ENCODE peak calls at places on chromosomes 6 and 20, in five cellular contexts. One of them, this sample, is unnamed.

GRCh38 chr6:2245954-2246863 is 804 bp upstream of the GMDS start:
- DNase-seq in A549: peak; percentile 47
- DNase-seq in GM12878: no peak
- DNase-seq in HepG2: peak; percentile 93
- DNase-seq in K562: peak; percentile 71
- DNase-seq in this sample: no peak

GRCh38 chr6:85594197-85594930 is 706 bp upstream of the SNX14 start:
- DNase-seq in A549: no peak
- DNase-seq in GM12878: no peak
- DNase-seq in HepG2: no peak
- DNase-seq in K562: no peak
- DNase-seq in this sample: no peak

GRCh38 chr6:39077882-39078594 is 29.5 kb downstream of the GLP1R start:
- DNase-seq in A549: no peak
- DNase-seq in GM12878: no peak
- DNase-seq in HepG2: no peak
- DNase-seq in K562: no peak
- DNase-seq in this sample: no peak

GRCh38 chr20:38156280-38156679 is 8.8 kb downstream of the TGM2 start:
- DNase-seq in A549: no peak
- DNase-seq in GM12878: no peak
- DNase-seq in HepG2: no peak
- DNase-seq in K562: no peak
- DNase-seq in this sample: no peak

GRCh38 chr6:127481628-127482027 is 22.4 kb upstream of the KIAA0408 start:
- DNase-seq in A549: peak; percentile 9
- DNase-seq in GM12878: no peak
- DNase-seq in HepG2: no peak
- DNase-seq in K562: no peak
- DNase-seq in this sample: no peak

GRCh38 chr6:112232845-112233256 is 21.5 kb downstream of the LAMA4 start:
- DNase-seq in A549: no peak
- DNase-seq in GM12878: no peak
- DNase-seq in HepG2: no peak
- DNase-seq in K562: no peak
- DNase-seq in this sample: no peak

GRCh38 chr6:42140051-42140450 is 2.4 kb downstream of the C6orf132 start:
- DNase-seq in A549: peak; percentile 69
- DNase-seq in GM12878: no peak
- DNase-seq in HepG2: no peak
- DNase-seq in K562: no peak
- DNase-seq in this sample: no peak

GRCh38 chr20:40868568-40869223 is 159.9 kb upstream of the TOP1 start:
- DNase-seq in A549: no peak
- DNase-seq in GM12878: no peak
- DNase-seq in HepG2: no peak
- DNase-seq in K562: no peak
- DNase-seq in this sample: no peak

GRCh38 chr20:13344671-13345070 is 123.6 kb downstream of the ISM1 start:
- DNase-seq in A549: no peak
- DNase-seq in GM12878: no peak
- DNase-seq in HepG2: no peak
- DNase-seq in K562: no peak
- DNase-seq in this sample: no peak

GRCh38 chr6:33427585-33428218 is 7.8 kb downstream of the SYNGAP1 start:
- DNase-seq in A549: peak; percentile 18
- DNase-seq in GM12878: no peak
- DNase-seq in HepG2: no peak
- DNase-seq in K562: peak; percentile 98
- DNase-seq in this sample: no peak

GRCh38 chr6:45742591-45742990 is 273.1 kb downstream of the CLIC5 start:
- DNase-seq in A549: no peak
- DNase-seq in GM12878: no peak
- DNase-seq in HepG2: no peak
- DNase-seq in K562: no peak
- DNase-seq in this sample: no peak

GRCh38 chr6:68235192-68235812 is 399.8 kb upstream of the ADGRB3 start:
- DNase-seq in A549: no peak
- DNase-seq in GM12878: no peak
- DNase-seq in HepG2: no peak
- DNase-seq in K562: no peak
- DNase-seq in this sample: no peak

DNA sequence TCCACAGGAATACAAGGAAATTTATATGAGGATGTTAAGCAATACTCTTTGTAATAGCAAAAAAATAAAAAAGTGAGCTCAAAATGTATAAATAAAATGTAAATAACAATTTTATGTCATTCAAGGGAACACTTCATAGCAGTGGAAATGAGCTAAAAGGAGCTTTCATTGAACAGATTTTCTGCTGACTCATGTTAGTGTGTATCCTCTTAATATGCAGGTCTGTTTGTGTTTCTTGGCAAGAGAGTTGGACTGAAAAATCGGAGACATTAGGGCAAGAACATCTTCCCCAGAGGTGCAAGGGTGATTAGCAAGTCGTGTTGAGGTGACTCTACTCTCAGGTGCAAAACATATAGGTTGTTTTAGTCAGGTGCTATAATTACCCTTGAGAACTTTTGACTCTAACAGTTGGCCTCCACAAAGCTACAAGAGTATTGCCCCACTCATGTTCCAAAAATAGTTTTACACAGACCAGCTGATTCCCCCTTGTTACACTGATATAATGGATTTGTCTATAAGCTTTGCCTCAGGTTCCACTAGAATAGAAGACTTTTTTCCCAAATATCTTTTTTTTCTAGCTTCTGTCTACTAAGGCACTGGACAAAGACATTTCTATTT is 702.9 kb downstream of the TENT5A start:
- DNase-seq in A549: no peak
- DNase-seq in GM12878: no peak
- DNase-seq in HepG2: no peak
- DNase-seq in K562: no peak
- DNase-seq in this sample: no peak
- TF ChIP-seq HDAC2 in A549: no peak
- TF ChIP-seq HDAC2 in GM12878: no peak
- TF ChIP-seq HDAC2 in HepG2: no peak
- TF ChIP-seq HDAC2 in K562: no peak
- TF ChIP-seq HDAC2 in this sample: no peak

DNA sequence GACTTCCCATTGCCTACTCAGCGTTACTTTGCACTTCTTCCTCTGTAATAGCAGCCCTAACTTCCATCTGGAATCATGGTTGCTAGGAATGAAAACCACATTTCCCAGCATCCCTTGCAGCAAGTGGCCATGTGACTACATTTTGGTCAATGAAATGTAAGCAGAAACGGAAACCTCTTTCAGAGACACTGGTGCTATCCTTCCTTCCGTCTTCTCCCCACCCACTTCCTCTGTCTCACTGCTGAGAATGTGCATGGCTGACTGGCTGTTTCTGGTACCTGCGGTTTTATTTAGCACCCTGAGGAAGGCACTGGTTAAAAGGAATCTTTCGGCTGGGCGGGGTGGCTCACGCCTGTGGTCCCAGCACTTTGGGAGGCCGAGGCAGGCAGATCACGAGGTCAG is 107.4 kb downstream of the SCML4 start:
- DNase-seq in A549: peak; percentile 62
- DNase-seq in GM12878: peak; percentile 53
- DNase-seq in HepG2: no peak
- DNase-seq in K562: peak; percentile 62
- DNase-seq in this sample: no peak
- TF ChIP-seq HDAC2 in A549: no peak
- TF ChIP-seq HDAC2 in GM12878: no peak
- TF ChIP-seq HDAC2 in HepG2: no peak
- TF ChIP-seq HDAC2 in K562: no peak
- TF ChIP-seq HDAC2 in this sample: no peak

DNA sequence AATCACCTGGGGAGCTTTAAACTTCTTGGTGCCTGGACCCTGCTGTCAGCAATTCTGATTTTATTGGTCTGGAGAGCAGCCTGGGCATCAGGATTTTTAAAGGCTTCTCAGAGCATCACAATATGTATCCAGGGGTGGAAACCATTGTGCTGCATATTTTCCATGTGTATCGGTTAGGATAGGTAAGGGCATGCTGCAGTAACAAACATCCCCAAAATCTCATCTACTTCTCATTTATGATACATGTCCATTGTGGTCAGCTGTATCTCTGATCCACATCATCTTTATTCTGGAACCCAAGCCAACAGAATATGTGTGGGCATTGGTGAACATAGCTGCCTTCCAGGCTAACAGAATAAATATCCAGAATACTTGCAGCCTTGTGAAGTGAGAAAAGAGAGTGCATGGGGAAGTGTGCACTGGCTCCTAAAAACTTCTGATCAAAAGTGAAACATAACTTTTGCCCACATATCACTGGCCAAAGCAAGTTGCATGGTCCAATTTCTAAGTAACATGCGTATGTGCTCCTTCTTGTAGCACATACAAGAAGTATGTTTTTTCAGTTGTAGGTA is 215.1 kb downstream of the ZMYND8 start:
- DNase-seq in A549: no peak
- DNase-seq in GM12878: no peak
- DNase-seq in HepG2: no peak
- DNase-seq in K562: no peak
- DNase-seq in this sample: no peak
- TF ChIP-seq HDAC2 in A549: no peak
- TF ChIP-seq HDAC2 in GM12878: no peak
- TF ChIP-seq HDAC2 in HepG2: no peak
- TF ChIP-seq HDAC2 in K562: no peak
- TF ChIP-seq HDAC2 in this sample: no peak

DNA sequence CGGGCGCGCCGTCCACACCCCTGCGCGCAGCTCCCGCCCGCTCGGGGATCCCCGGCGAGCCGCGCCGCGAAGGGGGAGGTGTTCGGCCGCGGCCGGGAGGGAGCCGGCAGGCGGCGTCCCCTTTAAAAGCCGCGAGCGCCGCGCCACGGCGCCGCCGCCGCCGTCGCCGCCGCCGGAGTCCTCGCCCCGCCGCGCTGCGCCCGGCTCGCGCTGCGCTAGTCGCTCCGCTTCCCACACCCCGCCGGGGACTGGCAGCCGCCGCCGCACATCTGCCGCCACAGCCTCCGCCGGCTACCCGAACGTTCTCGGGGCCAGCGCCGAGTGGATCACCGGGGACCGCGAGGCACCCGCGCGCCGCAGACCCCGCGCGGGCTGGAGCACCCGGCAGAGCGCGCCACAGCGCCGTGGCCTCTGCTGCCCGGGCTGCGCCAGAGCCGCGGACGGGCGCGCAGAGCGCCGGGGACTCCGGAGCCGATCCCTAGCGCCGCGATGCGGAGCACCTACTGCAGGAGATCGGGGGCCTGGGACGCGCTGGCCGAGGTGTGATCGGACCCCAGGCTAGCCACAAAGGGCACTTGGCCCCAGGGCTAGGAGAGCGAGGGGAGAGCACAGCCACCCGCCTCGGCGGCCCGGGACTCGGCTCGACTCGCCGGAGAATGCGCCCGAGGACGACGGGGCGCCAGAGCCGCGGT is at the start of gene BMP2:
- DNase-seq in A549: peak; percentile 48
- DNase-seq in GM12878: no peak
- DNase-seq in HepG2: no peak
- DNase-seq in K562: peak; percentile 38
- DNase-seq in this sample: peak; percentile 78
- TF ChIP-seq HDAC2 in A549: peak; percentile 73
- TF ChIP-seq HDAC2 in GM12878: no peak
- TF ChIP-seq HDAC2 in HepG2: no peak
- TF ChIP-seq HDAC2 in K562: no peak
- TF ChIP-seq HDAC2 in this sample: no peak

DNA sequence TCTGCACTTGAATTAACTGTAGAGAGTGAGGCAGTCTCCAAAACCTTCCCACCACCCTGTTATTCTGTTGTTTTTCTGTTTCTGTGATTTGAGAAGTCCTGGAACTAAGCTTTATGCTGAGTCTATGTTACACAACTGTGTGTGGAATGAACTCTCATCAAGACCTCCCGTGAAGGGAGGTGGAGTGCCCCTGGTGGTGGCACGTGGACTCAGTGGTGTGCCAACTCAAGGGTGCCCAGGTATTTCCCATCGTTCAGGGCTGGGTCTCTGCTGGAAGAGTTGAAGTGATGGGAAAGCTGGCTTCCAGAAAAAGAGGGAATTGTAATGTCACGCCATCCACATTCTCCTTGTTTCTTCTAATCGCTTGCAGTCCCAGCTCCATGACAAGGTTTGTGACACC is 374.2 kb downstream of the SMOC2 start:
- DNase-seq in A549: no peak
- DNase-seq in GM12878: no peak
- DNase-seq in HepG2: no peak
- DNase-seq in K562: no peak
- DNase-seq in this sample: no peak
- TF ChIP-seq HDAC2 in A549: no peak
- TF ChIP-seq HDAC2 in GM12878: no peak
- TF ChIP-seq HDAC2 in HepG2: no peak
- TF ChIP-seq HDAC2 in K562: no peak
- TF ChIP-seq HDAC2 in this sample: no peak

GRCh38 chr20:58652606-58653303 is 1.7 kb downstream of the STX16 start:
- DNase-seq in A549: no peak
- DNase-seq in GM12878: no peak
- DNase-seq in HepG2: no peak
- DNase-seq in K562: no peak
- DNase-seq in this sample: no peak
- TF ChIP-seq HDAC2 in A549: no peak
- TF ChIP-seq HDAC2 in GM12878: no peak
- TF ChIP-seq HDAC2 in HepG2: no peak
- TF ChIP-seq HDAC2 in K562: no peak
- TF ChIP-seq HDAC2 in this sample: no peak

DNA sequence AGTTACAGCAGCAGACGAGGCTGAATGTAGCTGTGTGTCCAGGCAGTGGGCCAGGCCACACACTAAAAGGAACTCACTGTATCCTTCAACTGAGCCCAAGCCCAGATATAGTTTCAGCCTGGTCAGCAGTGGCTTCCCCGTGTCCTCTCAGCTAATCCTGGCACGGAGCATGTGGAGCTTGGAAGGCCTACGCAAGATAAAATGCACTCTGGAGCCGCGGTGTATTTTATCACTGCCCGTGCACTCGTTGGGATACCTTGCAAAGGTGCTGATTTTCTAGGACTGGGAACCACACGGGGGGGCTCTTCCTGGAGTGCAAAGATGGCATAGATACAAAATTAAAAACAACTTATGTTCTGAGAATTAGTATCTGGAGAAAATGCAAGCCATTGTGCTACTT is 48.4 kb upstream of the IYD start:
- DNase-seq in A549: no peak
- DNase-seq in GM12878: no peak
- DNase-seq in HepG2: no peak
- DNase-seq in K562: no peak
- DNase-seq in this sample: no peak
- TF ChIP-seq HDAC2 in A549: no peak
- TF ChIP-seq HDAC2 in GM12878: no peak
- TF ChIP-seq HDAC2 in HepG2: no peak
- TF ChIP-seq HDAC2 in K562: no peak
- TF ChIP-seq HDAC2 in this sample: no peak

This sample was measured in H1.